ENCODE peak calls at places on chromosomes 4 and X, in six cellular contexts. S, J, P, E, I and F are unnamed samples.

GRCh38 chrX:70454441-70455365 is 10.1 kb downstream of the DLG3 start:
- DNase-seq in S (no peak), J (peak; percentile 9), P (peak; percentile 42), E (peak; percentile 73), I (peak; percentile 49), F (peak; percentile 88)

GRCh38 chr4:77155631-77156345 is 1.2 kb upstream of the CCNG2 start:
- DNase-seq in S (no peak), J (no peak), P (no peak), E (no peak), I (no peak), F (no peak)

GRCh38 chr4:78907638-78908037 is 31.6 kb downstream of the PAQR3 start:
- DNase-seq in S (no peak), J (no peak), P (no peak), E (no peak), I (no peak), F (no peak)

GRCh38 chr4:187227907-187228699 is 504.4 kb upstream of the FAT1 start:
- DNase-seq in S (no peak), J (no peak), P (no peak), E (no peak), I (no peak), F (no peak)

GRCh38 chr4:46886711-46887110 is 22.3 kb downstream of the COX7B2 start:
- DNase-seq in S (no peak), J (no peak), P (no peak), E (no peak), I (peak; percentile 4), F (no peak)

GRCh38 chr4:37928896-37929537 is 31.2 kb upstream of the PTTG2 start:
- DNase-seq in S (no peak), J (no peak), P (no peak), E (no peak), I (no peak), F (no peak)

GRCh38 chr4:25993564-25994185 is 79.7 kb downstream of the SMIM20 start:
- DNase-seq in S (no peak), J (no peak), P (no peak), E (no peak), I (no peak), F (no peak)

GRCh38 chrX:52865328-52865980 is 2.4 kb downstream of the XAGE3 start:
- DNase-seq in S (no peak), J (no peak), P (no peak), E (no peak), I (no peak), F (no peak)

GRCh38 chrX:134186362-134187121 is 50.4 kb upstream of the CCDC160 start:
- DNase-seq in S (no peak), J (peak; percentile 23), P (no peak), E (no peak), I (no peak), F (no peak)

GRCh38 chr4:90419124-90419711 is 292.0 kb downstream of the CCSER1 start:
- DNase-seq in S (no peak), J (no peak), P (no peak), E (no peak), I (peak; percentile 80), F (no peak)

GRCh38 chrX:109624022-109624421 is 950 bp downstream of the KCNE5 start:
- DNase-seq in S (no peak), J (no peak), P (no peak), E (no peak), I (no peak), F (no peak)

GRCh38 chr4:19494958-19495357 is 756.7 kb upstream of the SLIT2 start:
- DNase-seq in S (no peak), J (no peak), P (no peak), E (no peak), I (no peak), F (no peak)

GRCh38 chrX:154082396-154083133 is 15.0 kb downstream of the MECP2 start:
- DNase-seq in S (no peak), J (no peak), P (no peak), E (no peak), I (peak; percentile 31), F (no peak)

GRCh38 chrX:87006561-87006960 is 511.0 kb upstream of the KLHL4 start:
- DNase-seq in S (no peak), J (no peak), P (no peak), E (no peak), I (no peak), F (no peak)

GRCh38 chrX:49039598-49040375 is 3.4 kb downstream of the TFE3 start:
- DNase-seq in S (peak; percentile 81), J (peak; percentile 91), P (no peak), E (peak; percentile 71), I (peak; percentile 85), F (peak; percentile 53)

GRCh38 chr4:106021737-106022410 is 126.6 kb downstream of the NPNT start:
- DNase-seq in S (no peak), J (no peak), P (no peak), E (no peak), I (no peak), F (no peak)

GRCh38 chrX:13764765-13765164 is 30.2 kb downstream of the OFD1 start:
- DNase-seq in S (no peak), J (no peak), P (no peak), E (no peak), I (no peak), F (peak; percentile 60)

GRCh38 chrX:151153086-151153485 is 23.3 kb upstream of the GPR50 start:
- DNase-seq in S (no peak), J (no peak), P (peak; percentile 2), E (no peak), I (no peak), F (no peak)

GRCh38 chr4:147078875-147079658 is 133.4 kb upstream of the TTC29 start:
- DNase-seq in S (no peak), J (no peak), P (no peak), E (no peak), I (peak; percentile 53), F (no peak)

GRCh38 chrX:109485470-109486340 is 3.8 kb upstream of the GUCY2F start:
- DNase-seq in S (peak; percentile 72), J (peak; percentile 78), P (peak; percentile 64), E (peak; percentile 51), I (peak; percentile 77), F (peak; percentile 72)

GRCh38 chr4:56689661-56690060 is 8.6 kb upstream of the HOPX start:
- DNase-seq in S (no peak), J (no peak), P (no peak), E (no peak), I (peak; percentile 40), F (no peak)

GRCh38 chrX:123085311-123085940 is 98.7 kb upstream of the GRIA3 start:
- DNase-seq in S (no peak), J (no peak), P (no peak), E (no peak), I (no peak), F (no peak)

GRCh38 chr4:98284640-98285046 is 23.5 kb downstream of the RAP1GDS1 start:
- DNase-seq in S (no peak), J (no peak), P (no peak), E (no peak), I (no peak), F (no peak)

GRCh38 chrX:37405954-37406353 is 56.8 kb downstream of the PRRG1 start:
- DNase-seq in S (no peak), J (no peak), P (no peak), E (no peak), I (peak; percentile 58), F (no peak)

GRCh38 chrX:12946838-12947544 is 27.9 kb upstream of the TMSB4X start:
- DNase-seq in S (no peak), J (peak; percentile 89), P (peak; percentile 65), E (peak; percentile 53), I (peak; percentile 90), F (peak; percentile 86)

GRCh38 chr4:172950990-172951389 is 217.6 kb upstream of the GALNT7 start:
- DNase-seq in S (no peak), J (no peak), P (no peak), E (no peak), I (no peak), F (no peak)

GRCh38 chr4:41693629-41694028 is 54.9 kb downstream of the PHOX2B start:
- DNase-seq in S (no peak), J (no peak), P (peak; percentile 10), E (no peak), I (peak; percentile 38), F (no peak)

GRCh38 chr4:139666735-139667266 is 1.2 kb downstream of the MGST2 start:
- DNase-seq in S (no peak), J (peak; percentile 77), P (no peak), E (peak; percentile 55), I (peak; percentile 84), F (peak; percentile 74)

GRCh38 chrX:2600564-2600963 is 90.5 kb upstream of the CD99 start:
- DNase-seq in S (no peak), J (no peak), P (no peak), E (no peak), I (no peak), F (no peak)

GRCh38 chr4:19945979-19946380 is 305.7 kb upstream of the SLIT2 start:
- DNase-seq in S (no peak), J (peak; percentile 3), P (no peak), E (no peak), I (peak; percentile 84), F (no peak)

GRCh38 chr4:150874386-150875226 is 140.5 kb downstream of the LRBA start:
- DNase-seq in S (no peak), J (no peak), P (no peak), E (no peak), I (no peak), F (no peak)

GRCh38 chr4:39528056-39528465 is 822 bp upstream of the UGDH start:
- DNase-seq in S (no peak), J (no peak), P (no peak), E (no peak), I (peak; percentile 69), F (no peak)

GRCh38 chrX:10155137-10155536 is 1.6 kb upstream of the CLCN4 start:
- DNase-seq in S (no peak), J (no peak), P (no peak), E (no peak), I (no peak), F (no peak)

GRCh38 chr4:156109943-156110925 is 156.6 kb upstream of the CTSO start:
- DNase-seq in S (no peak), J (peak; percentile 67), P (no peak), E (no peak), I (peak; percentile 6), F (no peak)
- TF ChIP-seq POLR2AphosphoS5 in S (no peak), J (no peak), P (no peak), E (no peak), I (no peak), F (no peak)

DNA sequence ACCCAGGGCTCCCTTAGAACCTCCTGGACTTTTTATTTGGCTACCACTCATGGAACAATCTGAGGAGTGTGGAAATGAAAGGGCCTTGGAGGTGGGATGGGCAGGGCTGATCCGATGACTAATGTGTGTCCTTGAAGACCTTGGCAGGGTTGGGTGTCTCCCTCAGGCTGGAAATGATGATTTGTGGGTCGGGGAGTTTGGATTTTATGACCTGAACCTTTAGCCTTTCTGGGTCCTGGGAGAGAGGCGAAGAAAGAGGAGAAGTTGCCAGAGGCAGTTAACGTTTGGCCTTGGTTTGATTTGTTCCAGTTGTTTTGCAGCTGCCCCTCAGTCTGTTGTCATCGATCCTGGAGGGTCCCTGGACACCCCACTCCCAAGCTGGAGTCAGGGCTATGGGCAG is 425.0 kb downstream of the MID1IP1 start:
- DNase-seq in S (no peak), J (no peak), P (no peak), E (no peak), I (no peak), F (no peak)
- H3K27ac ChIP-seq in S (no peak overlapping the region), J (no peak overlapping the region), P (no peak overlapping the region), E (no peak overlapping the region), I (no peak overlapping the region), F (no peak overlapping the region)

GRCh38 chr4:174080361-174080760 is 203.1 kb downstream of the FBXO8 start:
- DNase-seq in S (no peak), J (no peak), P (no peak), E (no peak), I (no peak), F (no peak)
- TF ChIP-seq POLR2AphosphoS5 in S (no peak), J (no peak), P (no peak), E (no peak), I (no peak), F (no peak)

GRCh38 chr4:10962246-10962645 is 277.7 kb upstream of the CLNK start:
- DNase-seq in S (no peak), J (no peak), P (no peak), E (no peak), I (no peak), F (no peak)
- H3K27ac ChIP-seq in S (no peak overlapping the region), J (no peak overlapping the region), P (no peak overlapping the region), E (no peak overlapping the region), I (no peak overlapping the region), F (no peak overlapping the region)